ENCODE peak calls at places on chromosomes 16 and 17, in eight cellular contexts. Z is thoracic aorta; I is ovary; X is HL-60; V is transverse colon; E is CD4-positive, alpha-beta T cell; U is right atrium auricular region; S is sigmoid colon. M is an unnamed sample.

GRCh38 chr17:42537156-42537805 is 1.2 kb downstream of the NAGLU start:
- DNase-seq in E (no peak), V (no peak), I (peak), Z (no peak), U (no peak), S (no peak), X (no peak), M (no peak)

GRCh38 chr17:9273334-9274118 is 252.2 kb downstream of the NTN1 start:
- DNase-seq in U (peak), Z (no peak), S (peak), X (no peak), E (no peak), I (peak), V (peak), M (no peak)

GRCh38 chr16:49674990-49675389 is 180.9 kb downstream of the ZNF423 start:
- DNase-seq in E (no peak), U (no peak), S (no peak), X (no peak), I (no peak), V (no peak), Z (no peak), M (no peak)

GRCh38 chr17:79114455-79115301 is 40.1 kb downstream of the ENGASE start:
- DNase-seq in I (no peak), X (no peak), Z (no peak), U (no peak), V (peak), E (no peak), S (peak), M (no peak)

GRCh38 chr16:3242709-3243108 is 7.8 kb upstream of the ZNF200 start:
- DNase-seq in V (no peak), U (no peak), E (no peak), Z (no peak), I (no peak), X (peak), S (no peak), M (no peak)

GRCh38 chr16:85412911-85413520 is 200.1 kb upstream of the GSE1 start:
- DNase-seq in X (no peak), E (no peak), V (no peak), Z (no peak), U (no peak), I (peak), S (peak), M (no peak)

GRCh38 chr16:85615014-85615851 is 2.1 kb downstream of the GSE1 start:
- DNase-seq in E (peak), I (no peak), S (no peak), X (peak), Z (no peak), V (peak), U (peak), M (no peak)

GRCh38 chr17:75048396-75048933 is 1.4 kb downstream of the KCTD2 start:
- DNase-seq in I (no peak), U (no peak), V (no peak), X (no peak), S (no peak), Z (peak), E (no peak), M (no peak)

GRCh38 chr17:76199466-76199865 is 40.8 kb downstream of the RNF157 start:
- DNase-seq in Z (no peak), E (peak), I (no peak), V (no peak), S (no peak), X (no peak), U (no peak), M (no peak)

GRCh38 chr16:30031477-30031918 is 427 bp upstream of the TLCD3B start:
- DNase-seq in U (no peak), X (no peak), V (no peak), E (no peak), Z (no peak), I (no peak), S (no peak), M (no peak)

GRCh38 chr17:9256944-9257629 is 235.8 kb downstream of the NTN1 start:
- DNase-seq in V (no peak), I (no peak), E (no peak), S (no peak), Z (no peak), X (no peak), U (no peak), M (no peak)

GRCh38 chr17:8913879-8914278 is 46.4 kb upstream of the PIK3R6 start:
- DNase-seq in Z (no peak), S (no peak), X (no peak), U (no peak), E (no peak), V (no peak), I (no peak), M (no peak)

GRCh38 chr17:40331743-40332641 is 23.0 kb downstream of the RARA start:
- DNase-seq in V (peak), X (no peak), S (peak), U (peak), I (peak), E (no peak), Z (peak), M (no peak)

GRCh38 chr16:28319476-28320022 is 27.2 kb downstream of the SBK1 start:
- DNase-seq in U (no peak), Z (no peak), I (no peak), E (no peak), S (no peak), X (no peak), V (no peak), M (no peak)

GRCh38 chr17:6231886-6232767 is 161.9 kb downstream of the WSCD1 start:
- DNase-seq in E (no peak), V (no peak), U (peak), Z (no peak), X (no peak), I (no peak), S (no peak), M (no peak)

GRCh38 chr17:37642706-37643105 is 540 bp downstream of the DDX52 start:
- DNase-seq in U (no peak), Z (no peak), S (no peak), X (no peak), E (no peak), V (no peak), I (no peak), M (no peak)

GRCh38 chr17:935485-935884 is 44.1 kb downstream of the NXN start:
- DNase-seq in X (no peak), Z (no peak), E (no peak), U (no peak), V (no peak), S (no peak), I (no peak), M (no peak)

DNA sequence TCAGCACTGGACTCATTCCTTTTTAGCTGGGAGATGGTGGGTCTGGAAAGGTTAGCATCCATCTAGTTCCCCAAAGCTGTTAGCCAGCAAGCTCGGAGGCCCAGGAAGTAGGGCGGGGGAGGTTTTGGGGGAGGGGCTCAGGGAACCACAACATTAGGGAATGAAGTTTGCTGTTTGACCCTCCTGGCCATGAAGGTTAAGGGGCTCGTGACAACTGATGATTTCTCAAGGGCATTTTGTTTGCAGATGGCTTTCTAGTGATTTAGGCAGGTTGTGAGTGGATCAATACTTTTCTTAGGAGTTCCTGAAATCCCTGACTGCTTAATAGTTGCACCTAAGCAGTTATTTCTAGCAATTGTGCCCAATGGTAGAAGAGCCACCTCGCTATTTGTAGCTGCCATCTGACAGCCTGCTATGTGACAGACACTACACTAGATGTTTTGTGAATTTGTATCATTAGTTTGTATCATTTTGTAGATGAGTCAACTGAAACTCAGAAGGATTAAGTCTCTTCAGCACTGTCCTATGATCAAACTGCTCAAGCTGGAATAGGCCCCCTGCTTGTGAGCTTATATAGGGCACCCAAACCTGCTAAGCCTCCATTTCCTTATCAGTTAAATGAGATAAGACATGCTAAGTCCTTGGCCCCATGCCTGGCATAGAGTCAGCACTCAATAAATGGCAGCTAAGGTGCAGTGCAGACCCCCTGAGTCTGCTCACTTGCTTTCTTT is 146.4 kb downstream of the IRX3 start:
- DNase-seq in X (no peak), V (no peak), Z (no peak), I (no peak), E (no peak), S (no peak), U (no peak), M (no peak)
- TF ChIP-seq CTCF in X (no peak), V (no peak), Z (no peak), I (no peak), E (no peak), S (no peak), U (no peak), M (no peak)

DNA sequence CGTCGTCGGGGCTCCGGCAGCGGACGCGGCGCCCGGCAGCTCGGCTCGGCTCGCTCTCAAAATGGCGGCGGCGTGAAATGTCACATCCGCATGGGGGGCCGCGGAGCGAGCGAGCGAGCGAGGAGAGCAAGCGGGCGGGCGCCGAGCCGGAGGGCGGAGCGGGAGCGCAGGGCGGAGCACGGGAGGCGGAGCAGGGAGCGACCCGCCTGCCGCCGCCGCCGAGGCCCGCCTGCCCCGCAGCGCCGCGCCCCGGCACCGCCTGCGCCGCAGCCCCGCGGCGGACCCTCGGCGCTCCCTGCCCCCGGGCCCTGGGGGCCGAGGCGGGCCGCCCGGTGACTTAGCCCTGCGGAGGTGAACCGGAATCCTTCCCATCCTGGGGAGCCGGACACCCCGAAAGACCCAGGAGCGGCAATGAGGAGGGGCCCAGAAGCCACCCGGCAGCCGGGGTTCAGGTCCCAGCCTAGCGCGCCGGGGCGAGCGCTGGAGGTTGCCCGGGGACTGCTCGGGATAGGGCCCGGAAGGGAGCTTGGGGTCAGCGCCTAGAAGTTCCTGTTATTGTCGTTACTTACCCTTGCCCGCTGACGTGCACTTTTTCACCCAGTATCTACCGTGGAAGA is at the start of gene USP7:
- DNase-seq in I (peak), V (peak), E (peak), S (peak), Z (peak), X (peak), U (peak), M (peak)
- TF ChIP-seq CTCF in I (no peak), V (no peak), E (no peak), S (no peak), Z (no peak), X (no peak), U (no peak), M (peak)

GRCh38 chr17:7586673-7587419 is 3.0 kb downstream of the SOX15 start:
- DNase-seq in V (peak), U (no peak), S (no peak), I (no peak), X (no peak), E (no peak), Z (no peak), M (no peak)
- TF ChIP-seq CTCF in V (peak), U (no peak), S (no peak), I (no peak), X (peak), E (no peak), Z (no peak), M (peak)

GRCh38 chr17:11627301-11627700 is 29.0 kb downstream of the DNAH9 start:
- DNase-seq in V (no peak), I (no peak), X (no peak), Z (no peak), E (no peak), U (no peak), S (no peak), M (no peak)

GRCh38 chr17:11628831-11629230 is 30.6 kb downstream of the DNAH9 start:
- DNase-seq in I (no peak), S (no peak), V (no peak), X (no peak), E (no peak), U (no peak), Z (no peak), M (no peak)

GRCh38 chr17:11624968-11625367 is 26.7 kb downstream of the DNAH9 start:
- DNase-seq in V (no peak), X (no peak), E (no peak), U (no peak), S (no peak), I (no peak), Z (no peak), M (no peak)

GRCh38 chr17:11625878-11626277 is 27.6 kb downstream of the DNAH9 start:
- DNase-seq in V (no peak), X (no peak), Z (no peak), I (no peak), E (no peak), S (no peak), U (no peak), M (no peak)

DNA sequence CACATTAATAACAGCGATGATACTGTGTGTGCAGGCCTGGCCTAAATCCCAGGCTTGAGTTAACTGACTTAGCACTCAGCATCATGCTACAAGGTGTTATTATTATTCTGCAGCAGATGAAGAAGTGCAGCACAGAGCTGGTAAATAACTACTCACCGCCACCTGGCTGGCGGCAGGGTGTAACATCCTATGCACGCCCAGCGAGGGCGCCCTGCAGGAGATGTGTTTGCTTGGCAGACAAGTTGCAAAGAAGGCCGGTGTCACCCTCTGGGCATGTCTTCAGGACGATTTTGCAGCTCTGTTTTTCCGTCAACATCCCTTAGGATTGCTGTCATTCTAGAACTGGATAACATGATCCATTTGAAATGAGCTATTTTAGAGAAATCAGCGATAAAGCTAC is 30.1 kb downstream of the DNAH9 start:
- DNase-seq in Z (no peak), U (no peak), S (no peak), E (no peak), X (no peak), I (no peak), V (no peak), M (no peak)
- TF ChIP-seq CTCF in Z (no peak), U (no peak), S (no peak), E (no peak), X (no peak), I (no peak), V (no peak), M (no peak)

GRCh38 chr17:80725532-80725931 is 180.9 kb downstream of the RPTOR start:
- DNase-seq in V (no peak), E (no peak), Z (no peak), X (no peak), S (no peak), I (no peak), U (no peak), M (no peak)
- TF ChIP-seq CTCF in V (no peak), E (no peak), Z (no peak), X (no peak), S (no peak), I (no peak), U (no peak), M (no peak)

GRCh38 chr16:75096730-75097129 is 19.9 kb downstream of the LDHD start:
- DNase-seq in E (no peak), S (no peak), U (no peak), X (no peak), V (peak), I (no peak), Z (no peak), M (no peak)
- TF ChIP-seq CTCF in E (no peak), S (no peak), U (no peak), X (no peak), V (peak), I (no peak), Z (peak), M (no peak)

DNA sequence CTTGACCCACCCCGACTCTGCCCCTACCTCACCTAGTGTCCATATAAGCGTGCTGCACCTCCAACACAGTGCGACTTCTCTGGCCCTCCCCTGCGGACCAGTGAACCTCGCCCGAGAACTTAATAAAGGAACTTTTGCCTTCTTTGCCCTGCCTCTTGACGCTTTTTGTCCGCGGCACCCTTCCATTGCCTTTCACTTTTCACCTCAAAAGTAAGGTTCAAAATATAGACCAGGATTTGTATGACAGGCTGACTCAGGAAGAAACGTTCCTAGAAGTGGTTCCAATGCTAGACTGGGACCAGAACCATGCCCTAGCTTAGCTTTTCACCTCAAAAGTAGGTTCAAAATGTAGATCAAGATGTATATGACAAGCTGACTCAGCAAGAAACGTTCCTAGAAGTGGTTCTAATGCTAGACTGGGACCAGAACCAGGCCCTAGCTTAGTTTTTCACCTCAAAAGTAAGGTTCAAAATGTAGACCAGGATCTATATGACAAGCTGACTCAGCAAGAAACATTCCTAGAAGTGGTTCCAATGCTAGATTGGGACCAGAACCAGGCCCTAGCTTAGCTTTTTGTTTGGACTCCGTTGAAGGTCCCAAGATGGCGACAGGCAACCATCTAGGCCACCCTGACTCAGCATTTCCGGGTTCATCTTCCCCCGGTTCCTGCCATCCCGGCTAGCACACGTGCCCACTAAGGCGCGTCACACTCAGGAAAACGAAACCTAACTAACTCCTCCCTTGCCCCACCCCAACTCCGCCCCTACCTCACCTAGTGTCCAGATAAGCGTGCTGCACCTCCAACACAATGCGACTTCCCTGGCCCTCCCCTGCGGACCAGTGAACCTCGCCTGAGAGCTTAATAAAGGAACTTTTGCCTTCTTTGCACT is 51.0 kb upstream of the TMEM97 start:
- DNase-seq in I (no peak), S (no peak), U (no peak), X (no peak), Z (no peak), V (no peak), E (no peak), M (no peak)
- TF ChIP-seq CTCF in I (no peak), S (no peak), U (no peak), X (no peak), Z (no peak), V (no peak), E (no peak), M (no peak)

DNA sequence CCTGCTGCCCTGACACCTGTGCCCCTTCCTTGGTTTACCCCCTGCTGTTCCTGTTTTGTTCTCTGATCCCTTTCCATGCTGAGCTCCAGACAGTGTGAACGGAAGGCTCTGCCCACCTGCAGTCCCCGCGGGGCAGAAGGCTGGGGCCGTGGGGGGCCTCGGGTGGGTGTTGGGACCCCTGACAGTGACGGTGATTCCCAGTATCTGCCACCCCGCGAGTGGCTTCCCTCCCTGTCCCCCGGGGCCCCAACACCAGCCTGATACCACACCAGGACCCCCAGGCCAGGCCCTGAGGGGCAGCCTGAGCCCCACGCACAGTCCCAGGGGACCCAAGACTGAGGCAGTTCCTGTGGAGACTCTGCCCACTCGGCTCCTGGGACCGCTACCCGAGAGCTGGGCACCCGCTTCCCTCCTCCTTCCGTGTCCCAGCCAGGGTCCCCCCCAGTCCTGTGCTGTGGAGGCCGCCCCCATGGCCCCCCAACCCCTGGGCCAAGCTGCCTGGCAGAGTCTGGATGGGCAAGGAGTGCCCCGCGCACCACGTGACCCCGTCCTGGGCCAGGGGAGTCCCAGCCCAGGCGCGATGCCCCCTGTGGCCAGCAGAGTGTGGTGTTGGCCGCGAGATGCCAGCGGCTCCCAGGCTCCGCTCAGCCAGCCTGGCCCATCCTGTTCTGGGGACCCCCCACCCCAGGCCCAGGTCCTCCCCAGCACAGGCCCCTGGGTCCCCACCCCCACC is 10.0 kb upstream of the C1QTNF8 start:
- DNase-seq in U (no peak), V (peak), X (peak), Z (no peak), S (peak), I (peak), E (peak), M (peak)
- TF ChIP-seq CTCF in U (peak), V (peak), X (peak), Z (peak), S (peak), I (peak), E (peak), M (peak)